ENCODE peak calls at places on chromosomes 5 and 9, in eight cellular contexts. One of them, this sample, is unnamed.
A peak's percentile ranks its signal among the peaks of the same experiment; 100 is the strongest.

GRCh38 chr9:113910036-113910639 is 34.0 kb downstream of the ZNF618 start:
- DNase-seq in HCT116: no peak
- DNase-seq in Peyer's patch: no peak
- DNase-seq in sigmoid colon: no peak
- DNase-seq in A549: no peak
- DNase-seq in gastrocnemius medialis: no peak
- DNase-seq in IMR-90: no peak
- DNase-seq in prostate gland: peak; percentile 81
- DNase-seq in this sample: no peak

GRCh38 chr9:104766025-104766424 is 2.1 kb downstream of the NIPSNAP3B start:
- DNase-seq in prostate gland: no peak
- DNase-seq in Peyer's patch: no peak
- DNase-seq in sigmoid colon: no peak
- DNase-seq in IMR-90: no peak
- DNase-seq in gastrocnemius medialis: no peak
- DNase-seq in A549: no peak
- DNase-seq in HCT116: no peak
- DNase-seq in this sample: no peak

GRCh38 chr9:99092643-99093491 is 12.0 kb upstream of the TGFBR1 start:
- DNase-seq in sigmoid colon: no peak
- DNase-seq in HCT116: no peak
- DNase-seq in gastrocnemius medialis: no peak
- DNase-seq in Peyer's patch: no peak
- DNase-seq in IMR-90: no peak
- DNase-seq in prostate gland: no peak
- DNase-seq in A549: no peak
- DNase-seq in this sample: no peak

GRCh38 chr5:25662610-25663009 is 1017.8 kb upstream of the CDH10 start:
- DNase-seq in gastrocnemius medialis: no peak
- DNase-seq in IMR-90: no peak
- DNase-seq in HCT116: no peak
- DNase-seq in prostate gland: no peak
- DNase-seq in Peyer's patch: no peak
- DNase-seq in A549: no peak
- DNase-seq in sigmoid colon: no peak
- DNase-seq in this sample: no peak

GRCh38 chr9:128203842-128204551 is 818 bp downstream of the DNM1 start:
- DNase-seq in HCT116: no peak
- DNase-seq in gastrocnemius medialis: no peak
- DNase-seq in A549: peak; percentile 63
- DNase-seq in IMR-90: peak; percentile 47
- DNase-seq in sigmoid colon: no peak
- DNase-seq in Peyer's patch: no peak
- DNase-seq in prostate gland: no peak
- DNase-seq in this sample: peak; percentile 83

GRCh38 chr9:136525841-136526499 is 19.9 kb downstream of the NOTCH1 start:
- DNase-seq in gastrocnemius medialis: no peak
- DNase-seq in sigmoid colon: peak; percentile 88
- DNase-seq in Peyer's patch: no peak
- DNase-seq in IMR-90: no peak
- DNase-seq in HCT116: no peak
- DNase-seq in A549: peak; percentile 47
- DNase-seq in prostate gland: no peak
- DNase-seq in this sample: no peak

GRCh38 chr5:96963267-96963666 is 27.4 kb downstream of the LNPEP start:
- DNase-seq in HCT116: no peak
- DNase-seq in IMR-90: peak; percentile 82
- DNase-seq in Peyer's patch: peak; percentile 63
- DNase-seq in gastrocnemius medialis: peak; percentile 32
- DNase-seq in prostate gland: no peak
- DNase-seq in A549: no peak
- DNase-seq in sigmoid colon: peak; percentile 75
- DNase-seq in this sample: peak; percentile 48

GRCh38 chr9:136014147-136014927 is 53.2 kb upstream of the UBAC1 start:
- DNase-seq in sigmoid colon: peak; percentile 53
- DNase-seq in IMR-90: no peak
- DNase-seq in A549: no peak
- DNase-seq in HCT116: no peak
- DNase-seq in gastrocnemius medialis: peak; percentile 0
- DNase-seq in Peyer's patch: no peak
- DNase-seq in prostate gland: no peak
- DNase-seq in this sample: no peak

GRCh38 chr5:164359931-164360290 is 854.5 kb downstream of the MAT2B start:
- DNase-seq in A549: no peak
- DNase-seq in Peyer's patch: no peak
- DNase-seq in IMR-90: peak; percentile 13
- DNase-seq in HCT116: no peak
- DNase-seq in prostate gland: no peak
- DNase-seq in sigmoid colon: no peak
- DNase-seq in gastrocnemius medialis: no peak
- DNase-seq in this sample: no peak

GRCh38 chr5:179623001-179623905 is at the start of gene HNRNPH1:
- DNase-seq in gastrocnemius medialis: peak; percentile 97
- DNase-seq in prostate gland: peak; percentile 98
- DNase-seq in HCT116: peak; percentile 97
- DNase-seq in IMR-90: peak; percentile 98
- DNase-seq in A549: peak; percentile 99
- DNase-seq in Peyer's patch: peak; percentile 99
- DNase-seq in sigmoid colon: peak; percentile 100
- DNase-seq in this sample: peak; percentile 98

GRCh38 chr5:138900281-138900965 is 25.3 kb upstream of the LRRTM2 start:
- DNase-seq in A549: no peak
- DNase-seq in IMR-90: peak; percentile 75
- DNase-seq in Peyer's patch: no peak
- DNase-seq in sigmoid colon: no peak
- DNase-seq in gastrocnemius medialis: no peak
- DNase-seq in prostate gland: no peak
- DNase-seq in HCT116: no peak
- DNase-seq in this sample: peak; percentile 6

GRCh38 chr9:84371737-84372136 is 31.2 kb upstream of the SLC28A3 start:
- DNase-seq in sigmoid colon: no peak
- DNase-seq in IMR-90: peak; percentile 82
- DNase-seq in gastrocnemius medialis: no peak
- DNase-seq in prostate gland: no peak
- DNase-seq in A549: no peak
- DNase-seq in Peyer's patch: no peak
- DNase-seq in HCT116: no peak
- DNase-seq in this sample: peak; percentile 96

GRCh38 chr5:171355302-171355724 is 32.3 kb upstream of the NPM1 start:
- DNase-seq in A549: no peak
- DNase-seq in sigmoid colon: no peak
- DNase-seq in Peyer's patch: no peak
- DNase-seq in HCT116: no peak
- DNase-seq in gastrocnemius medialis: no peak
- DNase-seq in prostate gland: no peak
- DNase-seq in IMR-90: no peak
- DNase-seq in this sample: no peak

GRCh38 chr5:65248896-65249295 is 232.8 kb downstream of the ADAMTS6 start:
- DNase-seq in Peyer's patch: no peak
- DNase-seq in sigmoid colon: no peak
- DNase-seq in gastrocnemius medialis: no peak
- DNase-seq in HCT116: no peak
- DNase-seq in prostate gland: no peak
- DNase-seq in IMR-90: no peak
- DNase-seq in A549: no peak
- DNase-seq in this sample: no peak

GRCh38 chr9:71763752-71764332 is 4.5 kb downstream of the CEMIP2 start:
- DNase-seq in HCT116: no peak
- DNase-seq in gastrocnemius medialis: no peak
- DNase-seq in A549: no peak
- DNase-seq in sigmoid colon: no peak
- DNase-seq in Peyer's patch: no peak
- DNase-seq in prostate gland: no peak
- DNase-seq in IMR-90: no peak
- DNase-seq in this sample: no peak

GRCh38 chr5:141617128-141617527 is 1.7 kb downstream of the DIAPH1 start:
- DNase-seq in sigmoid colon: no peak
- DNase-seq in IMR-90: peak; percentile 29
- DNase-seq in HCT116: no peak
- DNase-seq in Peyer's patch: no peak
- DNase-seq in prostate gland: no peak
- DNase-seq in A549: no peak
- DNase-seq in gastrocnemius medialis: no peak
- DNase-seq in this sample: no peak

GRCh38 chr9:27394826-27395201 is 97.9 kb upstream of the EQTN start:
- DNase-seq in sigmoid colon: no peak
- DNase-seq in HCT116: no peak
- DNase-seq in A549: no peak
- DNase-seq in IMR-90: no peak
- DNase-seq in prostate gland: no peak
- DNase-seq in gastrocnemius medialis: no peak
- DNase-seq in Peyer's patch: no peak
- DNase-seq in this sample: no peak

DNA sequence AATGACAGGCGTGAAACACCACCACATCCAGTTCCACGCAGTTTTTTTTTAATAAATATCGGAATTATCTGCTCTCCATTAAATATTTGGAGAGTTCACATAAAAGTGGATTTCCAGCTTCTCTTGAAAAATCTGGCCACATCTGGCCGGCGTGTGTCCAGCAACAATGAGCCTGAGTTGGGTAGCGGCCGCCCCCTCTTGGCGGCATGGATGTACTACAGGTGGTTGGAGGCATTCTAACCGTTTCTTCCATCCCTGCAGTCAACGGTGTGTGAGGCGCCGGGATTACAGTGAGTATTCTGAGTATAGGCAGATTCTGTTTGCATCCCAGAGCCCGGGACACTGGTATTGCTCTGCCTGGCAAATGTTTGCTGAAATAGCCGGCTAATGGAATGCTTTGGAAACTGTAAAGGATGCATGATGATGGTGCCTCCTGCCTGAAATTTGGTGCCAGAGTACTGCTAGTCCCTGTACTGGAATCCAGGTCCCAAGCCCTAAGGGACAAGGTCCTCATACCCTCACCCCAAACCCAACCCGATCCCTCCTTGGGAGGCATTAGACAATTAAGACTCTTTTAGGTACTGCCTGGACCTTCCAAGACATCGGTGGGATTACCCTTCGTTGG is 13.6 kb upstream of the GM2A start:
- DNase-seq in prostate gland: no peak
- DNase-seq in HCT116: peak; percentile 34
- DNase-seq in sigmoid colon: peak; percentile 93
- DNase-seq in Peyer's patch: peak; percentile 92
- DNase-seq in A549: peak; percentile 60
- DNase-seq in gastrocnemius medialis: peak; percentile 34
- DNase-seq in IMR-90: peak; percentile 63
- DNase-seq in this sample: peak; percentile 75
- TF ChIP-seq CTCF in prostate gland: peak; percentile 55
- TF ChIP-seq CTCF in HCT116: peak; percentile 83
- TF ChIP-seq CTCF in sigmoid colon: peak; percentile 61
- TF ChIP-seq CTCF in Peyer's patch: peak; percentile 68
- TF ChIP-seq CTCF in A549: peak; percentile 61
- TF ChIP-seq CTCF in gastrocnemius medialis: peak; percentile 73
- TF ChIP-seq CTCF in IMR-90: peak; percentile 93
- TF ChIP-seq CTCF in this sample: peak; percentile 92

GRCh38 chr5:108735790-108736189 is 11.9 kb upstream of the FER start:
- DNase-seq in prostate gland: no peak
- DNase-seq in A549: no peak
- DNase-seq in HCT116: no peak
- DNase-seq in Peyer's patch: no peak
- DNase-seq in sigmoid colon: no peak
- DNase-seq in IMR-90: peak; percentile 42
- DNase-seq in gastrocnemius medialis: no peak
- DNase-seq in this sample: no peak
- TF ChIP-seq POLR2A in prostate gland: no peak
- TF ChIP-seq POLR2A in A549: no peak
- TF ChIP-seq POLR2A in HCT116: no peak
- TF ChIP-seq POLR2A in Peyer's patch: no peak
- TF ChIP-seq POLR2A in sigmoid colon: no peak
- TF ChIP-seq POLR2A in IMR-90: no peak
- TF ChIP-seq POLR2A in gastrocnemius medialis: no peak
- TF ChIP-seq POLR2A in this sample: no peak

GRCh38 chr9:111937781-111938426 is 41.3 kb downstream of the UGCG start:
- DNase-seq in prostate gland: no peak
- DNase-seq in A549: no peak
- DNase-seq in Peyer's patch: peak; percentile 68
- DNase-seq in IMR-90: peak; percentile 83
- DNase-seq in gastrocnemius medialis: no peak
- DNase-seq in HCT116: no peak
- DNase-seq in sigmoid colon: no peak
- DNase-seq in this sample: peak; percentile 79

GRCh38 chr9:111937301-111937700 is 40.7 kb downstream of the UGCG start:
- DNase-seq in gastrocnemius medialis: no peak
- DNase-seq in A549: no peak
- DNase-seq in HCT116: no peak
- DNase-seq in prostate gland: no peak
- DNase-seq in Peyer's patch: no peak
- DNase-seq in IMR-90: no peak
- DNase-seq in sigmoid colon: no peak
- DNase-seq in this sample: no peak

GRCh38 chr9:111939322-111939721 is 42.7 kb downstream of the UGCG start:
- DNase-seq in A549: no peak
- DNase-seq in prostate gland: no peak
- DNase-seq in Peyer's patch: no peak
- DNase-seq in HCT116: no peak
- DNase-seq in IMR-90: no peak
- DNase-seq in sigmoid colon: no peak
- DNase-seq in gastrocnemius medialis: no peak
- DNase-seq in this sample: no peak

GRCh38 chr9:111936391-111936790 is 39.8 kb downstream of the UGCG start:
- DNase-seq in gastrocnemius medialis: no peak
- DNase-seq in prostate gland: no peak
- DNase-seq in IMR-90: no peak
- DNase-seq in sigmoid colon: no peak
- DNase-seq in Peyer's patch: no peak
- DNase-seq in A549: no peak
- DNase-seq in HCT116: no peak
- DNase-seq in this sample: no peak

GRCh38 chr9:111938427-111938800 is 41.8 kb downstream of the UGCG start:
- DNase-seq in HCT116: no peak
- DNase-seq in gastrocnemius medialis: no peak
- DNase-seq in prostate gland: no peak
- DNase-seq in IMR-90: no peak
- DNase-seq in sigmoid colon: no peak
- DNase-seq in A549: no peak
- DNase-seq in Peyer's patch: no peak
- DNase-seq in this sample: no peak
- H3K4me3 ChIP-seq in HCT116: no peak overlapping the region
- H3K4me3 ChIP-seq in gastrocnemius medialis: no peak overlapping the region
- H3K4me3 ChIP-seq in prostate gland: no peak overlapping the region
- H3K4me3 ChIP-seq in IMR-90: no peak overlapping the region
- H3K4me3 ChIP-seq in sigmoid colon: no peak overlapping the region
- H3K4me3 ChIP-seq in A549: no peak overlapping the region
- H3K4me3 ChIP-seq in Peyer's patch: peak overlapping the region; percentile 4
- H3K4me3 ChIP-seq in this sample: no peak overlapping the region

GRCh38 chr5:176537608-176538504 is 654 bp upstream of the RNF44 start:
- DNase-seq in gastrocnemius medialis: peak; percentile 100
- DNase-seq in sigmoid colon: peak; percentile 100
- DNase-seq in IMR-90: peak; percentile 100
- DNase-seq in HCT116: peak; percentile 99
- DNase-seq in Peyer's patch: peak; percentile 100
- DNase-seq in prostate gland: peak; percentile 100
- DNase-seq in A549: peak; percentile 99
- DNase-seq in this sample: peak; percentile 99
- TF ChIP-seq CTCF in gastrocnemius medialis: no peak
- TF ChIP-seq CTCF in sigmoid colon: no peak
- TF ChIP-seq CTCF in IMR-90: peak; percentile 3
- TF ChIP-seq CTCF in HCT116: no peak
- TF ChIP-seq CTCF in Peyer's patch: no peak
- TF ChIP-seq CTCF in prostate gland: peak; percentile 15
- TF ChIP-seq CTCF in A549: no peak
- TF ChIP-seq CTCF in this sample: no peak